ENCODE peak calls at places on chromosomes 7 and 10, in nine cellular contexts. U, X, V, D, G, F, I, H and Z are unnamed samples.
A peak's percentile ranks its signal among the peaks of the same experiment; 100 is the strongest.

GRCh38 chr10:97307441-97307840 is 11.6 kb upstream of the FRAT1 start:
- DNase-seq in U (no peak), X (no peak), V (no peak), D (no peak), G (no peak), F (no peak), I (no peak), H (no peak), Z (peak; percentile 21)

GRCh38 chr7:73678862-73679261 is 4.4 kb downstream of the DNAJC30 start:
- DNase-seq in U (no peak), X (no peak), V (no peak), D (no peak), G (no peak), F (no peak), I (no peak), H (no peak), Z (no peak)

GRCh38 chr10:30433286-30433778 is 652 bp upstream of the MAP3K8 start:
- DNase-seq in U (peak; percentile 68), X (peak; percentile 77), V (peak; percentile 80), D (peak; percentile 75), G (peak; percentile 25), F (peak; percentile 89), I (peak; percentile 64), H (peak; percentile 86), Z (peak; percentile 70)

GRCh38 chr7:73623798-73624668 is at the start of gene MLXIPL:
- DNase-seq in U (no peak), X (peak; percentile 67), V (peak; percentile 93), D (peak; percentile 96), G (peak; percentile 30), F (no peak), I (peak; percentile 81), H (peak; percentile 78), Z (no peak)

GRCh38 chr10:11882646-11883375 is 59.7 kb downstream of the PROSER2 start:
- DNase-seq in U (peak; percentile 93), X (peak; percentile 43), V (no peak), D (no peak), G (no peak), F (no peak), I (no peak), H (no peak), Z (no peak)

GRCh38 chr7:91683823-91684222 is 196.7 kb downstream of the MTERF1 start:
- DNase-seq in U (no peak), X (no peak), V (no peak), D (no peak), G (no peak), F (peak; percentile 94), I (no peak), H (peak; percentile 69), Z (peak; percentile 21)

GRCh38 chr10:132657127-132657706 is 119.6 kb downstream of the INPP5A start:
- DNase-seq in U (no peak), X (no peak), V (no peak), D (no peak), G (no peak), F (no peak), I (no peak), H (no peak), Z (no peak)

GRCh38 chr7:77200542-77200941 is 923 bp upstream of the FGL2 start:
- DNase-seq in U (no peak), X (no peak), V (no peak), D (no peak), G (no peak), F (no peak), I (no peak), H (no peak), Z (peak; percentile 25)

GRCh38 chr7:44066111-44066460 is 719 bp upstream of the PGAM2 start:
- DNase-seq in U (no peak), X (no peak), V (no peak), D (no peak), G (no peak), F (no peak), I (no peak), H (no peak), Z (no peak)

GRCh38 chr7:2802504-2803341 is 41.4 kb downstream of the GNA12 start:
- DNase-seq in U (no peak), X (peak; percentile 26), V (no peak), D (no peak), G (no peak), F (peak; percentile 40), I (no peak), H (peak; percentile 58), Z (no peak)

GRCh38 chr7:41674505-41675023 is 28.3 kb downstream of the INHBA start:
- DNase-seq in U (no peak), X (no peak), V (no peak), D (no peak), G (no peak), F (no peak), I (no peak), H (no peak), Z (no peak)

GRCh38 chr10:45403151-45403550 is 29.1 kb downstream of the ALOX5 start:
- DNase-seq in U (no peak), X (no peak), V (no peak), D (no peak), G (no peak), F (peak; percentile 26), I (no peak), H (no peak), Z (no peak)

GRCh38 chr7:7424151-7424873 is 111.4 kb downstream of the COL28A1 start:
- DNase-seq in U (peak; percentile 66), X (peak; percentile 65), V (peak; percentile 50), D (peak; percentile 60), G (peak; percentile 25), F (peak; percentile 78), I (peak; percentile 57), H (peak; percentile 75), Z (peak; percentile 81)

GRCh38 chr7:19377611-19378339 is 232.6 kb upstream of the FERD3L start:
- DNase-seq in U (no peak), X (no peak), V (peak; percentile 7), D (no peak), G (no peak), F (peak; percentile 64), I (no peak), H (peak; percentile 43), Z (no peak)

GRCh38 chr7:44964384-44964830 is 14.4 kb downstream of the MYO1G start:
- DNase-seq in U (no peak), X (no peak), V (no peak), D (peak; percentile 38), G (no peak), F (no peak), I (no peak), H (no peak), Z (peak; percentile 59)